ENCODE peak calls at places on chromosome 2, in eight cellular contexts. One of them, this sample, is unnamed.

GRCh38 chr2:28681216-28681981 is 70.2 kb upstream of the PPP1CB start:
- DNase-seq in heart right ventricle: no peak
- DNase-seq in M059J: peak
- DNase-seq in SK-MEL-5: no peak
- DNase-seq in SHP77 treated with DMSO at 0.1 percent for 48 hours: no peak
- DNase-seq in stimulated activated CD4-positive, alpha-beta T cell treated with anti-CD3 and anti-CD28 coated beads, Interleukin-15, amount 100 ng/mL, for 24 hours: peak
- DNase-seq in foreskin fibroblast: no peak
- DNase-seq in NAMALWA: peak
- DNase-seq in this sample: no peak

GRCh38 chr2:79369127-79369526 is 143.7 kb upstream of the CTNNA2 start:
- DNase-seq in SK-MEL-5: no peak
- DNase-seq in foreskin fibroblast: no peak
- DNase-seq in M059J: no peak
- DNase-seq in NAMALWA: no peak
- DNase-seq in stimulated activated CD4-positive, alpha-beta T cell treated with anti-CD3 and anti-CD28 coated beads, Interleukin-15, amount 100 ng/mL, for 24 hours: no peak
- DNase-seq in SHP77 treated with DMSO at 0.1 percent for 48 hours: no peak
- DNase-seq in heart right ventricle: no peak
- DNase-seq in this sample: no peak

GRCh38 chr2:16852651-16853050 is 187.0 kb upstream of the CYRIA start:
- DNase-seq in NAMALWA: no peak
- DNase-seq in M059J: no peak
- DNase-seq in SHP77 treated with DMSO at 0.1 percent for 48 hours: no peak
- DNase-seq in SK-MEL-5: no peak
- DNase-seq in foreskin fibroblast: no peak
- DNase-seq in stimulated activated CD4-positive, alpha-beta T cell treated with anti-CD3 and anti-CD28 coated beads, Interleukin-15, amount 100 ng/mL, for 24 hours: no peak
- DNase-seq in heart right ventricle: no peak
- DNase-seq in this sample: no peak

GRCh38 chr2:162403884-162404283 is 60.0 kb downstream of the GCA start:
- DNase-seq in foreskin fibroblast: peak
- DNase-seq in M059J: peak
- DNase-seq in SK-MEL-5: no peak
- DNase-seq in SHP77 treated with DMSO at 0.1 percent for 48 hours: no peak
- DNase-seq in stimulated activated CD4-positive, alpha-beta T cell treated with anti-CD3 and anti-CD28 coated beads, Interleukin-15, amount 100 ng/mL, for 24 hours: no peak
- DNase-seq in NAMALWA: no peak
- DNase-seq in heart right ventricle: no peak
- DNase-seq in this sample: no peak

GRCh38 chr2:120740765-120741513 is 5.3 kb downstream of the GLI2 start:
- DNase-seq in stimulated activated CD4-positive, alpha-beta T cell treated with anti-CD3 and anti-CD28 coated beads, Interleukin-15, amount 100 ng/mL, for 24 hours: no peak
- DNase-seq in foreskin fibroblast: no peak
- DNase-seq in NAMALWA: no peak
- DNase-seq in SHP77 treated with DMSO at 0.1 percent for 48 hours: no peak
- DNase-seq in M059J: no peak
- DNase-seq in SK-MEL-5: no peak
- DNase-seq in heart right ventricle: no peak
- DNase-seq in this sample: no peak

GRCh38 chr2:166411473-166412230 is 35.9 kb upstream of the SCN9A start:
- DNase-seq in NAMALWA: no peak
- DNase-seq in heart right ventricle: no peak
- DNase-seq in M059J: peak
- DNase-seq in stimulated activated CD4-positive, alpha-beta T cell treated with anti-CD3 and anti-CD28 coated beads, Interleukin-15, amount 100 ng/mL, for 24 hours: no peak
- DNase-seq in SK-MEL-5: peak
- DNase-seq in SHP77 treated with DMSO at 0.1 percent for 48 hours: no peak
- DNase-seq in foreskin fibroblast: peak
- DNase-seq in this sample: no peak

GRCh38 chr2:232573821-232574435 is 23.4 kb downstream of the EIF4E2 start:
- DNase-seq in M059J: no peak
- DNase-seq in NAMALWA: no peak
- DNase-seq in SHP77 treated with DMSO at 0.1 percent for 48 hours: no peak
- DNase-seq in foreskin fibroblast: no peak
- DNase-seq in stimulated activated CD4-positive, alpha-beta T cell treated with anti-CD3 and anti-CD28 coated beads, Interleukin-15, amount 100 ng/mL, for 24 hours: no peak
- DNase-seq in heart right ventricle: no peak
- DNase-seq in SK-MEL-5: no peak
- DNase-seq in this sample: no peak

GRCh38 chr2:18545384-18545783 is 15.1 kb downstream of the RDH14 start:
- DNase-seq in NAMALWA: no peak
- DNase-seq in foreskin fibroblast: peak
- DNase-seq in SHP77 treated with DMSO at 0.1 percent for 48 hours: no peak
- DNase-seq in SK-MEL-5: no peak
- DNase-seq in stimulated activated CD4-positive, alpha-beta T cell treated with anti-CD3 and anti-CD28 coated beads, Interleukin-15, amount 100 ng/mL, for 24 hours: no peak
- DNase-seq in heart right ventricle: no peak
- DNase-seq in M059J: peak
- DNase-seq in this sample: no peak

GRCh38 chr2:26536371-26537068 is 58.6 kb upstream of the OTOF start:
- DNase-seq in NAMALWA: no peak
- DNase-seq in heart right ventricle: no peak
- DNase-seq in SHP77 treated with DMSO at 0.1 percent for 48 hours: no peak
- DNase-seq in stimulated activated CD4-positive, alpha-beta T cell treated with anti-CD3 and anti-CD28 coated beads, Interleukin-15, amount 100 ng/mL, for 24 hours: no peak
- DNase-seq in foreskin fibroblast: no peak
- DNase-seq in M059J: no peak
- DNase-seq in SK-MEL-5: no peak
- DNase-seq in this sample: no peak

GRCh38 chr2:8525582-8526402 is 156.1 kb upstream of the ID2 start:
- DNase-seq in foreskin fibroblast: no peak
- DNase-seq in SK-MEL-5: peak
- DNase-seq in NAMALWA: peak
- DNase-seq in SHP77 treated with DMSO at 0.1 percent for 48 hours: peak
- DNase-seq in M059J: peak
- DNase-seq in heart right ventricle: peak
- DNase-seq in stimulated activated CD4-positive, alpha-beta T cell treated with anti-CD3 and anti-CD28 coated beads, Interleukin-15, amount 100 ng/mL, for 24 hours: no peak
- DNase-seq in this sample: no peak

GRCh38 chr2:120770641-120771040 is 35.0 kb downstream of the GLI2 start:
- DNase-seq in SHP77 treated with DMSO at 0.1 percent for 48 hours: no peak
- DNase-seq in heart right ventricle: no peak
- DNase-seq in stimulated activated CD4-positive, alpha-beta T cell treated with anti-CD3 and anti-CD28 coated beads, Interleukin-15, amount 100 ng/mL, for 24 hours: no peak
- DNase-seq in SK-MEL-5: no peak
- DNase-seq in foreskin fibroblast: no peak
- DNase-seq in M059J: no peak
- DNase-seq in NAMALWA: no peak
- DNase-seq in this sample: no peak

GRCh38 chr2:85852979-85853498 is 35.8 kb downstream of the ST3GAL5 start:
- DNase-seq in heart right ventricle: peak
- DNase-seq in M059J: no peak
- DNase-seq in stimulated activated CD4-positive, alpha-beta T cell treated with anti-CD3 and anti-CD28 coated beads, Interleukin-15, amount 100 ng/mL, for 24 hours: peak
- DNase-seq in SK-MEL-5: no peak
- DNase-seq in NAMALWA: peak
- DNase-seq in foreskin fibroblast: peak
- DNase-seq in SHP77 treated with DMSO at 0.1 percent for 48 hours: no peak
- DNase-seq in this sample: peak

GRCh38 chr2:15766303-15766861 is 174.0 kb upstream of the MYCN start:
- DNase-seq in SHP77 treated with DMSO at 0.1 percent for 48 hours: no peak
- DNase-seq in foreskin fibroblast: no peak
- DNase-seq in M059J: no peak
- DNase-seq in NAMALWA: no peak
- DNase-seq in SK-MEL-5: no peak
- DNase-seq in stimulated activated CD4-positive, alpha-beta T cell treated with anti-CD3 and anti-CD28 coated beads, Interleukin-15, amount 100 ng/mL, for 24 hours: no peak
- DNase-seq in heart right ventricle: no peak
- DNase-seq in this sample: no peak

GRCh38 chr2:216897561-216898203 is 37.8 kb upstream of the TNP1 start:
- DNase-seq in heart right ventricle: no peak
- DNase-seq in foreskin fibroblast: no peak
- DNase-seq in SK-MEL-5: peak
- DNase-seq in NAMALWA: no peak
- DNase-seq in M059J: no peak
- DNase-seq in SHP77 treated with DMSO at 0.1 percent for 48 hours: no peak
- DNase-seq in stimulated activated CD4-positive, alpha-beta T cell treated with anti-CD3 and anti-CD28 coated beads, Interleukin-15, amount 100 ng/mL, for 24 hours: no peak
- DNase-seq in this sample: no peak

GRCh38 chr2:238427435-238428162 is 872 bp downstream of the ASB1 start:
- DNase-seq in heart right ventricle: no peak
- DNase-seq in SHP77 treated with DMSO at 0.1 percent for 48 hours: no peak
- DNase-seq in stimulated activated CD4-positive, alpha-beta T cell treated with anti-CD3 and anti-CD28 coated beads, Interleukin-15, amount 100 ng/mL, for 24 hours: no peak
- DNase-seq in foreskin fibroblast: no peak
- DNase-seq in NAMALWA: no peak
- DNase-seq in M059J: no peak
- DNase-seq in SK-MEL-5: no peak
- DNase-seq in this sample: no peak

GRCh38 chr2:213261715-213262114 is 22.5 kb upstream of the SPAG16 start:
- DNase-seq in heart right ventricle: no peak
- DNase-seq in M059J: no peak
- DNase-seq in foreskin fibroblast: no peak
- DNase-seq in SK-MEL-5: no peak
- DNase-seq in SHP77 treated with DMSO at 0.1 percent for 48 hours: no peak
- DNase-seq in NAMALWA: no peak
- DNase-seq in stimulated activated CD4-positive, alpha-beta T cell treated with anti-CD3 and anti-CD28 coated beads, Interleukin-15, amount 100 ng/mL, for 24 hours: no peak
- DNase-seq in this sample: no peak

GRCh38 chr2:73984203-73984921 is at the start of gene TET3:
- DNase-seq in NAMALWA: peak
- DNase-seq in stimulated activated CD4-positive, alpha-beta T cell treated with anti-CD3 and anti-CD28 coated beads, Interleukin-15, amount 100 ng/mL, for 24 hours: peak
- DNase-seq in heart right ventricle: no peak
- DNase-seq in foreskin fibroblast: no peak
- DNase-seq in SK-MEL-5: no peak
- DNase-seq in SHP77 treated with DMSO at 0.1 percent for 48 hours: no peak
- DNase-seq in M059J: no peak
- DNase-seq in this sample: no peak

GRCh38 chr2:38122344-38122743 is 46.4 kb upstream of the CYP1B1 start:
- DNase-seq in M059J: no peak
- DNase-seq in heart right ventricle: peak
- DNase-seq in foreskin fibroblast: no peak
- DNase-seq in stimulated activated CD4-positive, alpha-beta T cell treated with anti-CD3 and anti-CD28 coated beads, Interleukin-15, amount 100 ng/mL, for 24 hours: no peak
- DNase-seq in SHP77 treated with DMSO at 0.1 percent for 48 hours: no peak
- DNase-seq in NAMALWA: no peak
- DNase-seq in SK-MEL-5: no peak
- DNase-seq in this sample: no peak

GRCh38 chr2:144213797-144214196 is 306.1 kb downstream of the ZEB2 start:
- DNase-seq in SK-MEL-5: no peak
- DNase-seq in stimulated activated CD4-positive, alpha-beta T cell treated with anti-CD3 and anti-CD28 coated beads, Interleukin-15, amount 100 ng/mL, for 24 hours: no peak
- DNase-seq in SHP77 treated with DMSO at 0.1 percent for 48 hours: no peak
- DNase-seq in foreskin fibroblast: no peak
- DNase-seq in M059J: no peak
- DNase-seq in heart right ventricle: no peak
- DNase-seq in NAMALWA: no peak
- DNase-seq in this sample: no peak

GRCh38 chr2:3470166-3470651 is 49.1 kb downstream of the ADI1 start:
- DNase-seq in SK-MEL-5: no peak
- DNase-seq in stimulated activated CD4-positive, alpha-beta T cell treated with anti-CD3 and anti-CD28 coated beads, Interleukin-15, amount 100 ng/mL, for 24 hours: no peak
- DNase-seq in SHP77 treated with DMSO at 0.1 percent for 48 hours: no peak
- DNase-seq in NAMALWA: no peak
- DNase-seq in foreskin fibroblast: peak
- DNase-seq in heart right ventricle: peak
- DNase-seq in M059J: peak
- DNase-seq in this sample: no peak

GRCh38 chr2:168183308-168183997 is 63.9 kb downstream of the STK39 start:
- DNase-seq in SK-MEL-5: no peak
- DNase-seq in NAMALWA: no peak
- DNase-seq in M059J: no peak
- DNase-seq in stimulated activated CD4-positive, alpha-beta T cell treated with anti-CD3 and anti-CD28 coated beads, Interleukin-15, amount 100 ng/mL, for 24 hours: no peak
- DNase-seq in heart right ventricle: no peak
- DNase-seq in SHP77 treated with DMSO at 0.1 percent for 48 hours: no peak
- DNase-seq in foreskin fibroblast: no peak
- DNase-seq in this sample: no peak

GRCh38 chr2:225400060-225400511 is 576 bp downstream of the NYAP2 start:
- DNase-seq in SK-MEL-5: peak
- DNase-seq in M059J: peak
- DNase-seq in heart right ventricle: peak
- DNase-seq in foreskin fibroblast: peak
- DNase-seq in SHP77 treated with DMSO at 0.1 percent for 48 hours: peak
- DNase-seq in stimulated activated CD4-positive, alpha-beta T cell treated with anti-CD3 and anti-CD28 coated beads, Interleukin-15, amount 100 ng/mL, for 24 hours: no peak
- DNase-seq in NAMALWA: peak
- DNase-seq in this sample: no peak

This sample was measured in esophagus squamous epithelium.